ENCODE peak calls at places on chromosomes 11 and 22, in five cellular contexts. One of them, this sample, is unnamed.

GRCh38 chr11:94791216-94791889 is 23.2 kb downstream of the AMOTL1 start:
- DNase-seq in psoas muscle: no peak
- DNase-seq in BJ: no peak
- DNase-seq in mucosa of descending colon: no peak
- DNase-seq in RWPE1: no peak
- DNase-seq in this sample: no peak

GRCh38 chr22:41857160-41857859 is 24.4 kb downstream of the SREBF2 start:
- DNase-seq in mucosa of descending colon: no peak
- DNase-seq in psoas muscle: peak
- DNase-seq in RWPE1: peak
- DNase-seq in BJ: no peak
- DNase-seq in this sample: no peak

GRCh38 chr11:94193288-94193687 is 64.6 kb downstream of the PANX1 start:
- DNase-seq in RWPE1: peak
- DNase-seq in mucosa of descending colon: no peak
- DNase-seq in psoas muscle: peak
- DNase-seq in BJ: no peak
- DNase-seq in this sample: no peak

GRCh38 chr22:37830093-37830842 is 7.1 kb downstream of the GALR3 start:
- DNase-seq in mucosa of descending colon: no peak
- DNase-seq in RWPE1: no peak
- DNase-seq in psoas muscle: no peak
- DNase-seq in BJ: no peak
- DNase-seq in this sample: no peak

GRCh38 chr11:40647290-40647689 is 812.2 kb downstream of the LRRC4C start:
- DNase-seq in BJ: no peak
- DNase-seq in RWPE1: no peak
- DNase-seq in mucosa of descending colon: no peak
- DNase-seq in psoas muscle: no peak
- DNase-seq in this sample: no peak

GRCh38 chr11:61776561-61777075 is 15.8 kb downstream of the TMEM258 start:
- DNase-seq in mucosa of descending colon: peak
- DNase-seq in RWPE1: peak
- DNase-seq in psoas muscle: peak
- DNase-seq in BJ: no peak
- DNase-seq in this sample: no peak

GRCh38 chr11:115999437-115999836 is 495.2 kb upstream of the CADM1 start:
- DNase-seq in mucosa of descending colon: no peak
- DNase-seq in BJ: no peak
- DNase-seq in RWPE1: no peak
- DNase-seq in psoas muscle: no peak
- DNase-seq in this sample: no peak

GRCh38 chr11:128610765-128611617 is 23.6 kb upstream of the ETS1 start:
- DNase-seq in RWPE1: no peak
- DNase-seq in mucosa of descending colon: peak
- DNase-seq in psoas muscle: no peak
- DNase-seq in BJ: no peak
- DNase-seq in this sample: no peak

GRCh38 chr11:35334385-35335090 is 84.8 kb downstream of the SLC1A2 start:
- DNase-seq in psoas muscle: no peak
- DNase-seq in mucosa of descending colon: no peak
- DNase-seq in BJ: no peak
- DNase-seq in RWPE1: no peak
- DNase-seq in this sample: no peak

GRCh38 chr11:95802806-95803205 is 12.5 kb downstream of the CEP57 start:
- DNase-seq in BJ: no peak
- DNase-seq in mucosa of descending colon: no peak
- DNase-seq in psoas muscle: no peak
- DNase-seq in RWPE1: no peak
- DNase-seq in this sample: no peak

GRCh38 chr11:107014871-107015270 is 3.4 kb downstream of the GUCY1A2 start:
- DNase-seq in BJ: no peak
- DNase-seq in psoas muscle: no peak
- DNase-seq in mucosa of descending colon: no peak
- DNase-seq in RWPE1: no peak
- DNase-seq in this sample: no peak

GRCh38 chr11:2368178-2368850 is 8.8 kb upstream of the CD81 start:
- DNase-seq in BJ: no peak
- DNase-seq in RWPE1: no peak
- DNase-seq in psoas muscle: no peak
- DNase-seq in mucosa of descending colon: no peak
- DNase-seq in this sample: no peak

GRCh38 chr22:43230983-43231723 is 44.2 kb upstream of the TTLL12 start:
- DNase-seq in RWPE1: peak
- DNase-seq in mucosa of descending colon: no peak
- DNase-seq in psoas muscle: no peak
- DNase-seq in BJ: no peak
- DNase-seq in this sample: peak

GRCh38 chr11:14306481-14306880 is 52.5 kb downstream of the RRAS2 start:
- DNase-seq in psoas muscle: no peak
- DNase-seq in BJ: no peak
- DNase-seq in RWPE1: no peak
- DNase-seq in mucosa of descending colon: no peak
- DNase-seq in this sample: no peak

GRCh38 chr11:19676508-19677379 is 35.9 kb upstream of the NAV2 start:
- DNase-seq in RWPE1: no peak
- DNase-seq in psoas muscle: peak
- DNase-seq in mucosa of descending colon: no peak
- DNase-seq in BJ: no peak
- DNase-seq in this sample: no peak

GRCh38 chr22:17781319-17782031 is 7.2 kb upstream of the BID start:
- DNase-seq in psoas muscle: no peak
- DNase-seq in mucosa of descending colon: peak
- DNase-seq in BJ: peak
- DNase-seq in RWPE1: peak
- DNase-seq in this sample: peak

GRCh38 chr11:40139507-40139906 is 1319.9 kb downstream of the LRRC4C start:
- DNase-seq in RWPE1: no peak
- DNase-seq in psoas muscle: no peak
- DNase-seq in mucosa of descending colon: no peak
- DNase-seq in BJ: no peak
- DNase-seq in this sample: no peak

GRCh38 chr11:44607324-44607962 is 42.0 kb downstream of the CD82 start:
- DNase-seq in BJ: no peak
- DNase-seq in mucosa of descending colon: no peak
- DNase-seq in RWPE1: no peak
- DNase-seq in psoas muscle: no peak
- DNase-seq in this sample: no peak

GRCh38 chr11:90250970-90251369 is 28.1 kb upstream of the CHORDC1 start:
- DNase-seq in RWPE1: no peak
- DNase-seq in psoas muscle: no peak
- DNase-seq in BJ: no peak
- DNase-seq in mucosa of descending colon: no peak
- DNase-seq in this sample: no peak

GRCh38 chr11:3102641-3102921 is 45.4 kb upstream of the CARS1 start:
- DNase-seq in psoas muscle: no peak
- DNase-seq in RWPE1: no peak
- DNase-seq in mucosa of descending colon: no peak
- DNase-seq in BJ: no peak
- DNase-seq in this sample: no peak

GRCh38 chr11:80505771-80506170 is 1064.9 kb upstream of the TENM4 start:
- DNase-seq in RWPE1: no peak
- DNase-seq in mucosa of descending colon: no peak
- DNase-seq in psoas muscle: no peak
- DNase-seq in BJ: no peak
- DNase-seq in this sample: no peak

GRCh38 chr11:126172596-126173038 is 38.8 kb downstream of the RPUSD4 start:
- DNase-seq in RWPE1: no peak
- DNase-seq in BJ: peak
- DNase-seq in psoas muscle: no peak
- DNase-seq in mucosa of descending colon: no peak
- DNase-seq in this sample: no peak

DNA sequence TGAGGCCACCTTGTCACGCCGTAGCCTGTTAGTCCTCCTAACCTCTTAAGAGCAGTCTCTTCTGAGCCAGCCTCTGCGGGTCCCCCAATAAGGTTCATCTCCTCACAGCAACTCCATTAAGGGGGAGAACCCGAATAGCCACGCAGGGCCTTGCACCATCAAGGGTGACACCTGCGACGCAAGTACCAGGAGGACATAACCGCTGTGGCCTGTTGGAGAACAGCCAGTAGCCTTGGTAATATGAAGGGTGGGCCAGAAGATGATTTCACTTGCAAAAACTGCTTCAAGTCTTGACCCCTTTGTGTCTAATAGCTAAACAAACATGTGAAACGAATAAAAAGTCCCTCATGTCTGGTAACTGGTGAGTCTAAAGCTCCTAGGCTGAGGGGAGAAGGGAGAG is 14.8 kb downstream of the ARFGAP2 start:
- DNase-seq in BJ: no peak
- DNase-seq in RWPE1: no peak
- DNase-seq in mucosa of descending colon: peak
- DNase-seq in psoas muscle: no peak
- DNase-seq in this sample: no peak
- TF ChIP-seq CTCF in BJ: no peak
- TF ChIP-seq CTCF in RWPE1: peak
- TF ChIP-seq CTCF in mucosa of descending colon: no peak
- TF ChIP-seq CTCF in psoas muscle: no peak
- TF ChIP-seq CTCF in this sample: no peak

GRCh38 chr22:36349726-36350125 is 38.0 kb downstream of the MYH9 start:
- DNase-seq in RWPE1: no peak
- DNase-seq in psoas muscle: no peak
- DNase-seq in BJ: no peak
- DNase-seq in mucosa of descending colon: no peak
- DNase-seq in this sample: no peak

GRCh38 chr22:36352775-36353507 is 34.8 kb downstream of the MYH9 start:
- DNase-seq in RWPE1: no peak
- DNase-seq in mucosa of descending colon: peak
- DNase-seq in BJ: no peak
- DNase-seq in psoas muscle: peak
- DNase-seq in this sample: no peak

GRCh38 chr22:36355362-36355761 is 32.4 kb downstream of the MYH9 start:
- DNase-seq in BJ: no peak
- DNase-seq in psoas muscle: no peak
- DNase-seq in mucosa of descending colon: peak
- DNase-seq in RWPE1: no peak
- DNase-seq in this sample: no peak

GRCh38 chr22:36350751-36351594 is 36.8 kb downstream of the MYH9 start:
- DNase-seq in psoas muscle: no peak
- DNase-seq in BJ: no peak
- DNase-seq in mucosa of descending colon: no peak
- DNase-seq in RWPE1: no peak
- DNase-seq in this sample: no peak

DNA sequence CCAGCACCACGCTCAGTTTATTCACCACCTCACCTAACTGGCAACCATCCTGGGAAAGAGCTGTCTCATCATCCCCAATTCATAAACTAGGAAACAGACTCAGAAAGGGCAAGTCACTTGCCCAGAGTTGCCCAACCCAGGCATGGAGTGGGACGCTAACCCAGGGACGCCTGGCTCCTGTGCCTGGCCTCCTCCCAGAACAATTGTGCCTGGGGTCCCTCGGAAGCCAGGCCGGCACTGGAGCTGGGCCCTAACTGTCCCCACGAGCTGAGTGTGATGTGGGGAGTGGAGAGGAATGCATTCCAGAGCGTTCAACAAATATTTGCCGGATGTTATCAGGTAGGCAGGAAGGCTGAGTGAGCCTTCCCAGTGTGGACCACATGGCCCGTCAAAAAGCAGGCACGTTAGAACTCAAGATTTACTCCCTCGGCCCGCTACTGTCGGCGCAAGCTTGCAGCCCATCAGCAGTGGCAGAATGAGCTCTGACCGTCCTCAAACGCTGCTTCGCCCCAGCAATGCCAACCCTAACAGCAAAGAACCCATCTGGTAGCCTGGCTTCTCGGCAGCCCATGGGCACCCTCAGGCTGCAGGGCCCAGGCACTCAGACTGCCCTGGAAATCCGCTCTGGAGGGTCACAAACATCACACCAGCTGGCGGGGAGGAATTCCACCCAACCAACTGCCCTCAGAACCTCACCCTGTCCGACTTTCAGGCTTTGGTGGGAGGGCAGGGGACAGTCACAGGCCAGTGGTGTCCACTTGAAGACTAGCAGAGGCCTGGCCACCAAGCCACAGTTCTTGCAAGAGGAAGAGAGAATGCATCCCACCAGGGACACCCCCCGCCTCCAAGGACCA is 35.6 kb downstream of the MYH9 start:
- DNase-seq in mucosa of descending colon: no peak
- DNase-seq in BJ: no peak
- DNase-seq in psoas muscle: no peak
- DNase-seq in RWPE1: no peak
- DNase-seq in this sample: no peak
- TF ChIP-seq CTCF in mucosa of descending colon: no peak
- TF ChIP-seq CTCF in BJ: no peak
- TF ChIP-seq CTCF in psoas muscle: no peak
- TF ChIP-seq CTCF in RWPE1: no peak
- TF ChIP-seq CTCF in this sample: no peak

GRCh38 chr22:48843640-48844039 is 984.0 kb downstream of the BRD1 start:
- DNase-seq in RWPE1: no peak
- DNase-seq in BJ: no peak
- DNase-seq in psoas muscle: no peak
- DNase-seq in mucosa of descending colon: peak
- DNase-seq in this sample: no peak

GRCh38 chr22:48840112-48840949 is 987.3 kb downstream of the BRD1 start:
- DNase-seq in BJ: no peak
- DNase-seq in mucosa of descending colon: peak
- DNase-seq in RWPE1: no peak
- DNase-seq in psoas muscle: no peak
- DNase-seq in this sample: no peak

GRCh38 chr22:48842976-48843375 is 984.7 kb downstream of the BRD1 start:
- DNase-seq in BJ: no peak
- DNase-seq in mucosa of descending colon: no peak
- DNase-seq in psoas muscle: no peak
- DNase-seq in RWPE1: no peak
- DNase-seq in this sample: no peak

GRCh38 chr22:48842583-48842945 is 985.1 kb downstream of the BRD1 start:
- DNase-seq in RWPE1: no peak
- DNase-seq in mucosa of descending colon: peak
- DNase-seq in psoas muscle: no peak
- DNase-seq in BJ: no peak
- DNase-seq in this sample: no peak

DNA sequence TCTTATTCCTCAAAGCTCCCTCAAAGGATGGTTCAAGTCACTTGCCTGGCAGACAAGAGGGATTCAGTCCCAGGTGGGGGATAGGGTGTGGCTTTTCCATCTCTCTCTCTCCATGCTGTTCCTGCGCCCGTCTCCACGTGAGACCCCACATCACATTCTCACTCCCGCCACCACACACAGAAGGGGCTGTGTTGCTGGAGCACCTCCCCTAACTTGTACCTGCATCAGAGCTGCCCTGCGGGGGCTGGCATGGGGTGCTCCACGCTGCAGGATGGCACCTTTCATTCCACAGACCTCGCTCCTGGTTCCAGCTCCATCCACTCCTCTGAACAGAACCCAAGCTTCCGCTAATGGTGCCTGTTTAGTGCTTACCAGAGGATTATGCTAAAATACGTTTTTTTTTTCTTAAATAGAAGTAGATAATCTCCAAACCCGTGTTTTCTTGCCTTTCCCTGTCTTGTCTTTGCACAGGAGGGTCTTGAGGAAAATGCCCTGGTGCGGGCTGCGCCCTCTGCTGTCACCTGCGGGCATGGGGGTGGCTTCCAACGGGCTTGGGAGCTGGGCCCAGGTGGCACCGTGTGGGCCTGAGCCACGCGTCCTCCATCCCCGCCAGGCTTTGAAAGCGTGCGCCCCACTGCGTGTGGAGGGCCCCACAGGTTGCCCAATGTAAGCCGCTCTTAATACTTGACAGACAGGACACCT is 985.6 kb downstream of the BRD1 start:
- DNase-seq in mucosa of descending colon: no peak
- DNase-seq in BJ: no peak
- DNase-seq in psoas muscle: no peak
- DNase-seq in RWPE1: no peak
- DNase-seq in this sample: no peak
- TF ChIP-seq CTCF in mucosa of descending colon: no peak
- TF ChIP-seq CTCF in BJ: no peak
- TF ChIP-seq CTCF in psoas muscle: no peak
- TF ChIP-seq CTCF in RWPE1: no peak
- TF ChIP-seq CTCF in this sample: no peak

GRCh38 chr22:29727248-29727551 is 7.4 kb downstream of the CABP7 start:
- DNase-seq in mucosa of descending colon: no peak
- DNase-seq in psoas muscle: peak
- DNase-seq in RWPE1: no peak
- DNase-seq in BJ: no peak
- DNase-seq in this sample: no peak
- TF ChIP-seq CTCF in mucosa of descending colon: no peak
- TF ChIP-seq CTCF in psoas muscle: peak
- TF ChIP-seq CTCF in RWPE1: peak
- TF ChIP-seq CTCF in BJ: peak
- TF ChIP-seq CTCF in this sample: no peak